ENCODE peak calls at places on chromosomes 2 and 18, in nine cellular contexts. T, B, N, G, I, M, F, H and A are unnamed samples.

GRCh38 chr2:187552381-187552780 is 1.9 kb downstream of the TFPI start:
- DNase-seq in N (no peak), F (no peak), B (no peak), G (no peak), T (no peak), M (no peak), I (no peak), H (no peak), A (no peak)

GRCh38 chr2:61658841-61659780 is 121.0 kb upstream of the XPO1 start:
- DNase-seq in B (peak), H (peak), F (peak), G (no peak), M (no peak), N (no peak), T (no peak), I (peak), A (no peak)

GRCh38 chr18:61108706-61109105 is 224.5 kb upstream of the CDH20 start:
- DNase-seq in T (no peak), F (no peak), N (no peak), B (no peak), I (no peak), G (no peak), H (no peak), M (no peak), A (no peak)

GRCh38 chr18:79361766-79362522 is 33.8 kb upstream of the NFATC1 start:
- DNase-seq in M (no peak), I (no peak), B (no peak), T (no peak), H (peak), N (no peak), G (peak), F (peak), A (no peak)

GRCh38 chr2:45889053-45889452 is 237.6 kb downstream of the PRKCE start:
- DNase-seq in M (no peak), B (no peak), N (peak), I (peak), T (no peak), F (no peak), H (no peak), G (peak), A (no peak)

GRCh38 chr2:120558892-120559291 is 176.8 kb upstream of the GLI2 start:
- DNase-seq in N (no peak), G (no peak), F (no peak), M (no peak), T (no peak), I (no peak), B (no peak), H (no peak), A (no peak)

GRCh38 chr2:20643826-20644225 is 7.1 kb downstream of the HS1BP3 start:
- DNase-seq in I (no peak), F (no peak), G (no peak), M (no peak), T (no peak), B (no peak), N (no peak), H (no peak), A (no peak)

GRCh38 chr2:62142054-62142453 is 53.9 kb upstream of the B3GNT2 start:
- DNase-seq in B (no peak), G (no peak), N (no peak), F (no peak), H (no peak), T (no peak), M (no peak), I (no peak), A (no peak)

GRCh38 chr18:59681521-59682004 is 15.7 kb downstream of the CCBE1 start:
- DNase-seq in F (no peak), T (no peak), H (no peak), B (no peak), I (no peak), M (no peak), G (peak), N (no peak), A (no peak)

GRCh38 chr2:185291035-185291647 is 447.5 kb upstream of the FSIP2 start:
- DNase-seq in B (peak), G (peak), F (peak), H (peak), N (no peak), T (peak), M (no peak), I (peak), A (no peak)

GRCh38 chr2:16191431-16192200 is 251.3 kb downstream of the MYCN start:
- DNase-seq in F (no peak), N (no peak), M (no peak), G (no peak), I (no peak), T (no peak), B (no peak), H (no peak), A (no peak)

GRCh38 chr18:2846241-2846637 is 567 bp upstream of the EMILIN2 start:
- DNase-seq in H (no peak), G (peak), T (no peak), N (no peak), F (peak), B (peak), M (no peak), I (no peak), A (no peak)

GRCh38 chr2:47907097-47907781 is 941 bp upstream of the FBXO11 start:
- DNase-seq in N (no peak), M (no peak), F (no peak), H (no peak), T (no peak), B (peak), I (no peak), G (no peak), A (no peak)

GRCh38 chr18:3221496-3221895 is 1.7 kb upstream of the MYOM1 start:
- DNase-seq in G (no peak), N (no peak), M (no peak), B (no peak), F (no peak), H (no peak), T (no peak), I (no peak), A (no peak)

GRCh38 chr18:48657446-48658120 is 118.8 kb downstream of the CTIF start:
- DNase-seq in G (no peak), I (peak), B (peak), N (no peak), T (no peak), M (no peak), F (no peak), H (no peak), A (no peak)

GRCh38 chr2:196322963-196323810 is 151.8 kb upstream of the STK17B start:
- DNase-seq in I (no peak), F (peak), T (no peak), M (no peak), N (no peak), G (no peak), H (peak), B (peak), A (no peak)

GRCh38 chr2:138267161-138267901 is 234.2 kb upstream of the SPOPL start:
- DNase-seq in H (peak), T (peak), B (peak), I (no peak), G (no peak), M (peak), F (peak), N (no peak), A (no peak)

GRCh38 chr2:148122788-148123187 is 101.9 kb downstream of the MBD5 start:
- DNase-seq in B (peak), I (no peak), G (no peak), H (peak), T (peak), F (no peak), N (no peak), M (no peak), A (no peak)

GRCh38 chr2:31240406-31241365 is 6.7 kb downstream of the EHD3 start:
- DNase-seq in M (no peak), I (no peak), F (no peak), H (no peak), T (no peak), N (no peak), G (peak), B (peak), A (no peak)

GRCh38 chr2:18387479-18388206 is 172.8 kb downstream of the RDH14 start:
- DNase-seq in I (peak), T (peak), F (peak), N (peak), G (peak), B (peak), M (peak), H (peak), A (no peak)

GRCh38 chr2:231200805-231201474 is 2.5 kb downstream of the ARMC9 start:
- DNase-seq in N (no peak), T (no peak), H (peak), F (peak), G (no peak), I (no peak), B (peak), M (no peak), A (no peak)

GRCh38 chr2:134466141-134466540 is 212.3 kb downstream of the MGAT5 start:
- DNase-seq in B (no peak), F (peak), M (no peak), N (no peak), H (peak), T (peak), G (peak), I (no peak), A (no peak)

GRCh38 chr2:54724560-54725342 is 1.3 kb downstream of the EML6 start:
- DNase-seq in H (peak), I (peak), N (peak), T (no peak), G (peak), B (peak), F (peak), M (no peak), A (no peak)

GRCh38 chr2:119064567-119064966 is 94.0 kb downstream of the C1QL2 start:
- DNase-seq in H (no peak), N (no peak), B (no peak), G (no peak), I (no peak), M (no peak), F (no peak), T (no peak), A (no peak)

GRCh38 chr18:51162617-51163016 is 34.9 kb downstream of the MEX3C start:
- DNase-seq in G (no peak), H (no peak), I (no peak), F (no peak), M (no peak), B (no peak), N (no peak), T (no peak), A (no peak)

GRCh38 chr2:204373942-204374341 is 171.3 kb upstream of the PARD3B start:
- DNase-seq in M (no peak), H (no peak), N (no peak), B (no peak), I (no peak), T (no peak), F (no peak), G (no peak), A (no peak)

GRCh38 chr2:235739704-235740415 is 246.0 kb downstream of the AGAP1 start:
- DNase-seq in N (no peak), H (no peak), F (no peak), G (no peak), M (no peak), I (no peak), B (no peak), T (no peak), A (no peak)

GRCh38 chr2:74740395-74741075 is 86.5 kb downstream of the SEMA4F start:
- DNase-seq in G (peak), B (peak), N (no peak), F (peak), I (no peak), M (peak), T (peak), H (peak), A (peak)

GRCh38 chr2:230439590-230439989 is 23.6 kb downstream of the SP100 start:
- DNase-seq in N (no peak), T (no peak), B (no peak), F (no peak), I (no peak), H (no peak), G (no peak), M (no peak), A (no peak)

GRCh38 chr2:95333888-95334338 is 36.8 kb downstream of the KCNIP3 start:
- DNase-seq in G (no peak), N (no peak), F (peak), M (peak), H (peak), B (peak), I (no peak), T (peak), A (peak)

GRCh38 chr2:140436956-140437355 is 1656.8 kb upstream of the NXPH2 start:
- DNase-seq in B (no peak), G (no peak), T (no peak), I (no peak), M (no peak), H (no peak), N (no peak), F (no peak), A (no peak)

GRCh38 chr2:25290811-25291510 is 50.8 kb downstream of the DNMT3A start:
- DNase-seq in N (no peak), G (no peak), M (no peak), F (no peak), H (no peak), T (no peak), B (no peak), I (no peak), A (no peak)

GRCh38 chr2:226362991-226363390 is 436.6 kb downstream of the IRS1 start:
- DNase-seq in M (no peak), G (no peak), N (no peak), I (no peak), F (peak), H (peak), B (peak), T (peak), A (no peak)

GRCh38 chr2:15040429-15041084 is 408.0 kb downstream of the LRATD1 start:
- DNase-seq in I (no peak), B (no peak), M (no peak), N (no peak), T (no peak), F (peak), H (no peak), G (no peak), A (no peak)